ENCODE peak calls at places on chromosomes 12 and 14, in four cellular contexts. J is cardiac muscle cell, B is heart left ventricle, P is neural progenitor cell. Y is an unnamed sample.

GRCh38 chr14:37597538-37598084 is 2.2 kb downstream of the TTC6 start:
- DNase-seq in J (peak; percentile 41), B (no peak), P (peak; percentile 81), Y (no peak)

GRCh38 chr12:24750263-24750662 is 198.6 kb downstream of the BCAT1 start:
- DNase-seq in J (no peak), B (no peak), P (peak; percentile 71), Y (no peak)

GRCh38 chr12:108722992-108723766 is 8.1 kb downstream of the CORO1C start:
- DNase-seq in J (peak; percentile 71), B (no peak), P (no peak), Y (peak; percentile 80)

GRCh38 chr12:124917841-124918621 is 3.6 kb upstream of the UBC start:
- DNase-seq in J (no peak), B (no peak), P (no peak), Y (no peak)

GRCh38 chr14:92473261-92473946 is 40.2 kb upstream of the RIN3 start:
- DNase-seq in J (peak; percentile 51), B (peak; percentile 17), P (no peak), Y (no peak)

GRCh38 chr14:23352506-23353432 is at the start of gene SLC22A17:
- DNase-seq in J (peak; percentile 92), B (peak; percentile 81), P (peak; percentile 91), Y (peak; percentile 32)

GRCh38 chr12:53791735-53792326 is 40.1 kb upstream of the CISTR start:
- DNase-seq in J (no peak), B (no peak), P (peak; percentile 38), Y (no peak)

GRCh38 chr14:94390372-94391086 is 2.1 kb upstream of the SERPINA1 start:
- DNase-seq in J (peak; percentile 69), B (peak; percentile 67), P (no peak), Y (no peak)

GRCh38 chr12:68012712-68013111 is 23.5 kb downstream of the IFNG-AS1 start:
- DNase-seq in J (no peak), B (no peak), P (no peak), Y (no peak)

GRCh38 chr14:86915416-86915815 is 1077.6 kb downstream of the GALC start:
- DNase-seq in J (peak; percentile 69), B (no peak), P (no peak), Y (no peak)

GRCh38 chr12:89528434-89528833 is 2.6 kb upstream of the POC1B start:
- DNase-seq in J (no peak), B (no peak), P (no peak), Y (no peak)

GRCh38 chr14:80669416-80669815 is 272.1 kb downstream of the CEP128 start:
- DNase-seq in J (no peak), B (no peak), P (no peak), Y (no peak)

GRCh38 chr12:117439531-117440001 is 78.1 kb upstream of the NOS1 start:
- DNase-seq in J (no peak), B (no peak), P (peak; percentile 45), Y (no peak)

GRCh38 chr12:119715268-119715620 is 47.3 kb downstream of the PRKAB1 start:
- DNase-seq in J (peak; percentile 19), B (no peak), P (no peak), Y (no peak)

GRCh38 chr12:21190016-21190415 is 59.0 kb downstream of the SLCO1B1 start:
- DNase-seq in J (no peak), B (no peak), P (no peak), Y (no peak)

GRCh38 chr12:53376747-53377146 is 3.2 kb upstream of the SP1 start:
- DNase-seq in J (no peak), B (no peak), P (no peak), Y (no peak)

GRCh38 chr14:21825147-21825743 is 151.6 kb upstream of the OR4E1 start:
- DNase-seq in J (peak; percentile 21), B (no peak), P (peak; percentile 74), Y (no peak)

GRCh38 chr12:89529738-89530137 is 3.9 kb upstream of the POC1B start:
- DNase-seq in J (peak; percentile 72), B (no peak), P (peak; percentile 27), Y (no peak)

GRCh38 chr12:40253936-40254335 is 29.1 kb downstream of the LRRK2 start:
- DNase-seq in J (peak; percentile 1), B (no peak), P (no peak), Y (no peak)

GRCh38 chr14:51552768-51553426 is 98.8 kb upstream of the FRMD6 start:
- DNase-seq in J (no peak), B (no peak), P (no peak), Y (no peak)

GRCh38 chr14:97276573-97276972 is 479.4 kb downstream of the VRK1 start:
- DNase-seq in J (no peak), B (no peak), P (no peak), Y (no peak)

GRCh38 chr14:51180577-51180976 is 59.5 kb upstream of the TMX1 start:
- DNase-seq in J (no peak), B (no peak), P (no peak), Y (no peak)

GRCh38 chr12:20154060-20154459 is 214.3 kb upstream of the PDE3A start:
- DNase-seq in J (peak; percentile 46), B (no peak), P (no peak), Y (no peak)

GRCh38 chr14:29740491-29740890 is 187.2 kb downstream of the PRKD1 start:
- DNase-seq in J (no peak), B (no peak), P (no peak), Y (no peak)

GRCh38 chr12:461425-461824 is 1.7 kb downstream of the B4GALNT3 start:
- DNase-seq in J (no peak), B (no peak), P (no peak), Y (no peak)

GRCh38 chr14:103663506-103663905 is 34.5 kb downstream of the KLC1 start:
- DNase-seq in J (no peak), B (no peak), P (no peak), Y (no peak)
- TF ChIP-seq CTCF in J (no peak), B (no peak), P (no peak), Y (no peak)

GRCh38 chr14:75702107-75702506 is 41.1 kb downstream of the TTLL5 start:
- DNase-seq in J (no peak), B (peak; percentile 29), P (no peak), Y (no peak)
- H3K4me3 ChIP-seq in J (no peak overlapping the region), B (no peak overlapping the region), P (no peak overlapping the region), Y (no peak overlapping the region)

DNA sequence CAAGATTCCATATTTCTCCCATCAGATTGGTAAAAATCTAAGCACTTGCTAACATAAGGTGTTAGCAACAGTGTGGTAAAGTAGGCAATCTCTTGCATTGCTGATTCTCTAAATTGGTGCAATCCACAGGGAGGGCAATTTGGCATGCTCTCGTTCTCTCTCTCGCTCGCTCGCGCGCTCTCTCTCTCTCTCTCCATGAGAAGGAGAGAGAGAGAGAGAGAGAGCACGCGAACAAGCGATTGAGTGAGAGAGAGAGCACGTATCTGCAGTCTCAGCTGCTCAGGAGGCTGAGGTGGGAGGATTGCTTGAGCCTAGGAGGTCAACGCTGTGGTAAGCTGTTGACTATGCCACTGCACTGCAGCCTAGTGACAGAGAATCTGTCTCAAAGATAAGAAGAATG is 26.0 kb downstream of the PSEN1 start:
- DNase-seq in J (no peak), B (no peak), P (no peak), Y (no peak)
- H3K36me3 ChIP-seq in J (peaks cover 18% of the 10 kb centered on the region), B (no peaks in the 10 kb centered on the region), P (peaks cover 5% of the 10 kb centered on the region), Y (no peaks in the 10 kb centered on the region)

DNA sequence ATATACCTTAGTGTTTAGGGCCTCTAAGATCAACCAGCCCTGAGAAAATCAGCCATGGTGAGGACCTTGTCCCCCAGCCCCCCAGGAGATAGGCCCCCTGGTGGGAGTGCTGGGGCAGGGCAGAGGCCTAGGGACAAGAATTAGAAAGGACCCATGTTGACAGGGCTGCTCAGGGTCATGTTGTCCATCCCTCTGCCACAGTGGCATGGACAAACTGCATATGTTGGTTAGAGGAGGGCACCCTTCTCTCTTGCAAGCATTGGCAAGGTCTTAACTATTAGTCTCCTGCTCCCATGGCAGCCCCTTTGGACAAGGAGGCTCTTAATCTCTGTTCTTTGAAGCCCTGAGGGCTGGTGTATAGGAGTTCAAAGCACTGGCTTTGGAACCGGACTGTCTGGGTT is 755 bp upstream of the PTPN6 start:
- DNase-seq in J (no peak), B (no peak), P (no peak), Y (no peak)
- TF ChIP-seq CTCF in J (peak; percentile 23), B (no peak), P (no peak), Y (peak; percentile 27)

GRCh38 chr12:62576503-62576902 is 109.9 kb downstream of the MON2 start:
- DNase-seq in J (no peak), B (no peak), P (no peak), Y (no peak)

DNA sequence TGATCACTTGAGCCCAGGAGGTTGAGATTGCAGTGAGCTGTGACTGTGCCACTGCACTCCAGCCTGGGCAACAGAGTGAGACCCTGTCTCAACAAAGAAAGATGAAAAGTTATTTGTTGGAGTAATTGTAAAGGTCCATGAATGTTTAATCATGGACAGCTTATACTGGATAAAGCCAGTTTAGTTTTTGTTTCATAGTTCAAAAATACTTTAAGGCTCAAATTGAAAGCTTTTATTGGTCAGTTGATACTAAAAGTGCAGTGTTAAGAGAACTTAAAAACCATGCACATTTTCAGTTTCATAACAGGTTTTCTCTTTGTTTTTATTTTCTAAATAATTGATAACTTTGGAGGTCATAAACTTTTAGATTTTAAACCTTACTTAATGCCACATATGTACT is 108.4 kb downstream of the MON2 start:
- DNase-seq in J (no peak), B (no peak), P (no peak), Y (no peak)
- H3K4me3 ChIP-seq in J (no peak overlapping the region), B (no peak overlapping the region), P (no peak overlapping the region), Y (no peak overlapping the region)

GRCh38 chr14:58460772-58461171 is 33.3 kb downstream of the KIAA0586 start:
- DNase-seq in J (no peak), B (no peak), P (no peak), Y (no peak)
- H3K36me3 ChIP-seq in J (peaks cover 15% of the 10 kb centered on the region), B (no peaks in the 10 kb centered on the region), P (peaks cover 24% of the 10 kb centered on the region), Y (no peaks in the 10 kb centered on the region)

DNA sequence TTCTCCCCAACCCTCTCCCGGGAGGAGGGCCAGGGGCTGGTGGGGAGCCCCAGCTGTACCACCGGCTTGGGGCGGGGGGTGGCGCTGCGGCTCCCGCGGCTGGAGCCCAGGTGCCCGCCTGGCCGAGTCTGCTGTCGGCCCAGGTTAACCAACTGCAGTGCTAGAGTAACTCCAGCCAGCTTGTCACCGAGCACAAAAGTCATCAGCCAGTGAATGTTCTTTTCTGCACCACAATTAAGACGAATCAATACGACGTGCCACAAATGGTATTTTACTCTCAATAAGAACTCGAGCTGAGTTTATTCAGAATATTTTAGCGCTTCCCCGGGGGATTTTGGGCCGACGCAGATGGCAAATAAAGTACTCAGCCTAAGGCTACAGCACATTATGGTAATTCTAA is 83.3 kb downstream of the BCL11B start:
- DNase-seq in J (no peak), B (no peak), P (peak; percentile 55), Y (no peak)
- TF ChIP-seq CTCF in J (no peak), B (no peak), P (peak; percentile 62), Y (no peak)

Y was measured in kidney epithelial cell.